ENCODE peak calls at places on chromosomes 11 and 22, in nine cellular contexts. One of them, this sample, is unnamed.

GRCh38 chr22:47618180-47618579 is 855.7 kb downstream of the TBC1D22A start:
- DNase-seq in fibroblast of pulmonary artery: no peak
- DNase-seq in neural crest cell: no peak
- DNase-seq in hepatic stellate cell: no peak
- DNase-seq in ovary: no peak
- DNase-seq in COR-L47: no peak
- DNase-seq in mesendoderm: peak; percentile 25
- DNase-seq in stimulated activated naive CD4-positive, alpha-beta T cell: no peak
- DNase-seq in glomerular endothelial cell: no peak
- DNase-seq in this sample: no peak

GRCh38 chr22:32752868-32753520 is 48.5 kb upstream of the TIMP3 start:
- DNase-seq in hepatic stellate cell: peak; percentile 41
- DNase-seq in glomerular endothelial cell: no peak
- DNase-seq in mesendoderm: no peak
- DNase-seq in ovary: no peak
- DNase-seq in neural crest cell: no peak
- DNase-seq in COR-L47: no peak
- DNase-seq in stimulated activated naive CD4-positive, alpha-beta T cell: no peak
- DNase-seq in fibroblast of pulmonary artery: peak; percentile 67
- DNase-seq in this sample: no peak

GRCh38 chr22:20013382-20013871 is 3.2 kb downstream of the ARVCF start:
- DNase-seq in glomerular endothelial cell: no peak
- DNase-seq in fibroblast of pulmonary artery: peak; percentile 53
- DNase-seq in mesendoderm: peak; percentile 79
- DNase-seq in COR-L47: peak; percentile 61
- DNase-seq in hepatic stellate cell: peak; percentile 71
- DNase-seq in stimulated activated naive CD4-positive, alpha-beta T cell: no peak
- DNase-seq in neural crest cell: peak; percentile 82
- DNase-seq in ovary: peak; percentile 71
- DNase-seq in this sample: peak; percentile 20

GRCh38 chr11:66619080-66619554 is 2.7 kb downstream of the RBM14 start:
- DNase-seq in fibroblast of pulmonary artery: peak; percentile 88
- DNase-seq in glomerular endothelial cell: no peak
- DNase-seq in neural crest cell: no peak
- DNase-seq in mesendoderm: peak; percentile 45
- DNase-seq in hepatic stellate cell: peak; percentile 73
- DNase-seq in COR-L47: no peak
- DNase-seq in stimulated activated naive CD4-positive, alpha-beta T cell: peak; percentile 89
- DNase-seq in ovary: no peak
- DNase-seq in this sample: no peak

GRCh38 chr22:38346506-38346905 is 29.3 kb upstream of the CSNK1E start:
- DNase-seq in stimulated activated naive CD4-positive, alpha-beta T cell: no peak
- DNase-seq in glomerular endothelial cell: no peak
- DNase-seq in neural crest cell: no peak
- DNase-seq in ovary: no peak
- DNase-seq in hepatic stellate cell: no peak
- DNase-seq in COR-L47: no peak
- DNase-seq in mesendoderm: no peak
- DNase-seq in fibroblast of pulmonary artery: no peak
- DNase-seq in this sample: no peak

GRCh38 chr22:29265306-29265705 is 2.5 kb downstream of the RHBDD3 start:
- DNase-seq in COR-L47: no peak
- DNase-seq in mesendoderm: no peak
- DNase-seq in stimulated activated naive CD4-positive, alpha-beta T cell: no peak
- DNase-seq in ovary: no peak
- DNase-seq in glomerular endothelial cell: no peak
- DNase-seq in fibroblast of pulmonary artery: no peak
- DNase-seq in hepatic stellate cell: no peak
- DNase-seq in neural crest cell: no peak
- DNase-seq in this sample: no peak

GRCh38 chr22:18000441-18001039 is 23.8 kb downstream of the MICAL3 start:
- DNase-seq in stimulated activated naive CD4-positive, alpha-beta T cell: no peak
- DNase-seq in COR-L47: no peak
- DNase-seq in glomerular endothelial cell: no peak
- DNase-seq in mesendoderm: peak; percentile 47
- DNase-seq in neural crest cell: peak; percentile 28
- DNase-seq in hepatic stellate cell: no peak
- DNase-seq in ovary: peak; percentile 61
- DNase-seq in fibroblast of pulmonary artery: no peak
- DNase-seq in this sample: peak; percentile 22

GRCh38 chr11:2558861-2559526 is 114.2 kb downstream of the KCNQ1 start:
- DNase-seq in fibroblast of pulmonary artery: no peak
- DNase-seq in COR-L47: no peak
- DNase-seq in stimulated activated naive CD4-positive, alpha-beta T cell: no peak
- DNase-seq in neural crest cell: no peak
- DNase-seq in mesendoderm: no peak
- DNase-seq in hepatic stellate cell: no peak
- DNase-seq in ovary: no peak
- DNase-seq in glomerular endothelial cell: no peak
- DNase-seq in this sample: no peak